ENCODE peak calls at places on chromosomes 3 and 15, in nine cellular contexts. E, C, F, K, D, X, R, Z and N are unnamed samples.

GRCh38 chr3:151776259-151776740 is 37.6 kb upstream of the AADAC start:
- DNase-seq in E (no peak), R (no peak), X (no peak), K (no peak), C (no peak), Z (no peak), D (no peak), F (no peak), N (no peak)

GRCh38 chr15:22887157-22887951 is 48.9 kb downstream of the NIPA2 start:
- DNase-seq in E (no peak), Z (peak), C (no peak), D (peak), F (no peak), X (no peak), R (no peak), K (peak), N (no peak)

GRCh38 chr3:31981206-31982181 is at the start of the genes OSBPL10 and ZNF860:
- DNase-seq in R (peak), C (peak), E (peak), F (peak), Z (peak), K (peak), X (peak), D (peak), N (peak)

GRCh38 chr15:39756806-39757522 is 25.7 kb downstream of the FSIP1 start:
- DNase-seq in D (no peak), Z (peak), R (peak), E (peak), F (peak), X (no peak), C (no peak), K (no peak), N (peak)

GRCh38 chr15:76330281-76330680 is 6.3 kb upstream of the ISL2 start:
- DNase-seq in K (no peak), X (peak), D (peak), F (peak), R (no peak), E (no peak), Z (no peak), C (peak), N (peak)

GRCh38 chr3:78025916-78026315 is 986.0 kb downstream of the ROBO2 start:
- DNase-seq in C (no peak), Z (no peak), E (no peak), F (no peak), D (no peak), X (no peak), R (no peak), K (no peak), N (peak)

GRCh38 chr15:29103825-29104565 is 165.6 kb downstream of the NSMCE3 start:
- DNase-seq in K (peak), F (no peak), R (peak), X (peak), Z (peak), D (peak), E (peak), C (peak), N (peak)

GRCh38 chr3:191397771-191398170 is 63.2 kb upstream of the PYDC2 start:
- DNase-seq in D (no peak), C (no peak), R (no peak), E (no peak), K (no peak), Z (peak), X (no peak), F (no peak), N (no peak)

GRCh38 chr15:52551762-52552161 is 17.1 kb downstream of the ARPP19 start:
- DNase-seq in X (no peak), D (no peak), C (no peak), Z (no peak), R (no peak), F (no peak), K (no peak), E (no peak), N (no peak)

GRCh38 chr15:73637527-73637926 is 4.3 kb upstream of the NPTN start:
- DNase-seq in C (no peak), X (no peak), K (no peak), D (peak), Z (no peak), F (no peak), R (no peak), E (no peak), N (no peak)

GRCh38 chr3:159929181-159929893 is 59.3 kb upstream of the IL12A start:
- DNase-seq in R (peak), D (peak), K (no peak), F (no peak), C (no peak), Z (peak), X (no peak), E (peak), N (peak)

GRCh38 chr3:113185436-113185835 is 25.9 kb upstream of the BOC start:
- DNase-seq in E (no peak), K (no peak), D (no peak), C (no peak), X (no peak), F (no peak), R (no peak), Z (no peak), N (no peak)

GRCh38 chr3:66938338-66938963 is 59.7 kb upstream of the KBTBD8 start:
- DNase-seq in D (peak), R (peak), K (peak), C (peak), F (peak), X (no peak), E (peak), Z (peak), N (peak)

GRCh38 chr3:186983372-186984058 is 53.2 kb downstream of the ST6GAL1 start:
- DNase-seq in E (no peak), Z (no peak), D (no peak), F (no peak), C (no peak), X (peak), R (no peak), K (no peak), N (no peak)

GRCh38 chr15:91049378-91050127 is 27.2 kb upstream of the VPS33B start:
- DNase-seq in X (peak), C (peak), F (peak), D (peak), R (peak), Z (peak), E (peak), K (peak), N (peak)

GRCh38 chr3:143288944-143289343 is 169.4 kb downstream of the CHST2 start:
- DNase-seq in X (no peak), E (no peak), K (no peak), Z (no peak), C (no peak), R (no peak), F (no peak), D (no peak), N (no peak)

GRCh38 chr3:3366391-3366790 is 186.9 kb upstream of the CRBN start:
- DNase-seq in R (no peak), D (no peak), C (no peak), X (no peak), E (no peak), F (no peak), K (no peak), Z (no peak), N (no peak)

GRCh38 chr15:35756588-35756987 is 210.6 kb upstream of the DPH6 start:
- DNase-seq in C (no peak), K (no peak), F (no peak), Z (no peak), X (no peak), E (no peak), D (no peak), R (no peak), N (no peak)